ENCODE peak calls at places on chromosomes 1 and 21, in six cellular contexts. R is K562, W is GM12891, Y is H1, H is HepG2, T is GM12878. Q is an unnamed sample.

GRCh38 chr1:100883963-100884362 is 10.7 kb downstream of the EXTL2 start:
- DNase-seq in R (no peak), W (no peak), Y (no peak), H (peak), T (no peak), Q (no peak)

GRCh38 chr1:60149254-60149653 is 75.7 kb upstream of the C1orf87 start:
- DNase-seq in R (no peak), W (no peak), Y (no peak), H (no peak), T (no peak), Q (no peak)

GRCh38 chr1:161736332-161736969 is 13.1 kb upstream of the DUSP12 start:
- DNase-seq in R (no peak), W (no peak), Y (no peak), H (no peak), T (no peak), Q (no peak)

GRCh38 chr1:161706483-161707347 is at the start of gene FCRLA:
- DNase-seq in R (no peak), W (no peak), Y (no peak), H (no peak), T (peak), Q (peak)

GRCh38 chr1:44035726-44036408 is 4.6 kb upstream of the SLC6A9 start:
- DNase-seq in R (peak), W (no peak), Y (no peak), H (no peak), T (no peak), Q (no peak)

GRCh38 chr1:229585338-229585737 is 26.8 kb upstream of the ABCB10 start:
- DNase-seq in R (no peak), W (no peak), Y (no peak), H (no peak), T (no peak), Q (no peak)

GRCh38 chr1:225707824-225708223 is 54.9 kb upstream of the ENAH start:
- DNase-seq in R (no peak), W (no peak), Y (no peak), H (no peak), T (no peak), Q (no peak)

GRCh38 chr1:232622378-232622777 is 7.6 kb downstream of the SIPA1L2 start:
- DNase-seq in R (no peak), W (no peak), Y (no peak), H (no peak), T (no peak), Q (no peak)

GRCh38 chr1:69700770-69701169 is 133.0 kb downstream of the LRRC7 start:
- DNase-seq in R (no peak), W (no peak), Y (peak), H (peak), T (no peak), Q (no peak)

GRCh38 chr1:89356658-89357400 is 7.0 kb upstream of the GBP6 start:
- DNase-seq in R (no peak), W (no peak), Y (no peak), H (peak), T (no peak), Q (no peak)

GRCh38 chr1:201295346-201295745 is 12.0 kb downstream of the PKP1 start:
- DNase-seq in R (no peak), W (no peak), Y (no peak), H (no peak), T (no peak), Q (no peak)

GRCh38 chr1:89855413-89856123 is 34.7 kb downstream of the LRRC8D start:
- DNase-seq in R (no peak), W (no peak), Y (no peak), H (no peak), T (peak), Q (no peak)

GRCh38 chr1:176994926-176995596 is 169.5 kb downstream of the ASTN1 start:
- DNase-seq in R (no peak), W (no peak), Y (no peak), H (no peak), T (no peak), Q (no peak)

GRCh38 chr1:38776466-38776865 is 83.1 kb downstream of the RRAGC start:
- DNase-seq in R (no peak), W (no peak), Y (no peak), H (no peak), T (no peak), Q (no peak)

GRCh38 chr1:150365945-150366344 is 2.0 kb downstream of the RPRD2 start:
- DNase-seq in R (no peak), W (no peak), Y (no peak), H (no peak), T (no peak), Q (no peak)

GRCh38 chr21:41991659-41992058 is 18.5 kb downstream of the ZBTB21 start:
- DNase-seq in R (no peak), W (no peak), Y (no peak), H (no peak), T (no peak), Q (no peak)

GRCh38 chr1:210342986-210343780 is 14.5 kb downstream of the HHAT start:
- DNase-seq in R (no peak), W (no peak), Y (no peak), H (no peak), T (peak), Q (no peak)

GRCh38 chr1:50665413-50665812 is 242.2 kb upstream of the DMRTA2 start:
- DNase-seq in R (no peak), W (no peak), Y (no peak), H (no peak), T (no peak), Q (no peak)

GRCh38 chr1:50658421-50659076 is 235.3 kb upstream of the DMRTA2 start:
- DNase-seq in R (no peak), W (no peak), Y (no peak), H (peak), T (no peak), Q (no peak)

GRCh38 chr1:50656931-50657330 is 233.7 kb upstream of the DMRTA2 start:
- DNase-seq in R (no peak), W (no peak), Y (no peak), H (no peak), T (no peak), Q (no peak)

GRCh38 chr1:50659107-50659628 is 235.9 kb upstream of the DMRTA2 start:
- DNase-seq in R (no peak), W (no peak), Y (no peak), H (no peak), T (no peak), Q (no peak)

DNA sequence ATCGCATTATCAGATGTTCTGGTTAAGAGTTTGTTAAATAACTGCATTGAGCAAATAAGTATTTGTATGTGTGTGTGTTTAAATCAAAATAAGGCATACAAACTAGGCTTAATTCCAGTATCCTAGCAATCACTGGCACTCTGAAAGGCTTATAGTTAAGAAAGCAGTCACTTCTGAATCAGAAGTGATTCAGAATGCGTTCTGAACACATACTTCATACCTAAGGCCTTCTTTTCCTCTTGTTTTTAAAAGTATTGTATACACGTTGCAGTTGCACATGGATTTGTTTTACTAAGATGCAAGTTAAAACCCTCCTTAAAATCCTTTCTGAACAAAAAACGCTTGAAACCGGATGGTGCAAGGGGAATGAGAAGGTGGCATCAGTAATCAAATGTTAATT is 238.4 kb upstream of the DMRTA2 start:
- DNase-seq in R (no peak), W (no peak), Y (no peak), H (no peak), T (no peak), Q (no peak)
- TF ChIP-seq TAF1 in R (no peak), W (no peak), Y (no peak), H (no peak), T (no peak), Q (no peak)

GRCh38 chr1:46284597-46285564 is 18.5 kb downstream of the LRRC41 start:
- DNase-seq in R (no peak), W (no peak), Y (no peak), H (no peak), T (no peak), Q (no peak)

GRCh38 chr1:46278807-46279206 is 24.6 kb downstream of the LRRC41 start:
- DNase-seq in R (no peak), W (no peak), Y (no peak), H (no peak), T (no peak), Q (no peak)

GRCh38 chr1:46280092-46280491 is 23.3 kb downstream of the LRRC41 start:
- DNase-seq in R (no peak), W (no peak), Y (no peak), H (no peak), T (no peak), Q (no peak)

GRCh38 chr1:46277658-46278373 is 25.6 kb downstream of the LRRC41 start:
- DNase-seq in R (no peak), W (no peak), Y (no peak), H (no peak), T (no peak), Q (no peak)

GRCh38 chr1:46281021-46281420 is 22.4 kb downstream of the LRRC41 start:
- DNase-seq in R (no peak), W (no peak), Y (no peak), H (no peak), T (no peak), Q (no peak)
- TF ChIP-seq POLR2A in R (peak), W (no peak), Y (no peak), H (peak), T (peak), Q (peak)

GRCh38 chr1:24390924-24391782 is 22.4 kb downstream of the STPG1 start:
- DNase-seq in R (peak), W (no peak), Y (peak), H (peak), T (no peak), Q (peak)
- TF ChIP-seq POLR2AphosphoS5 in R (no peak), W (no peak), Y (no peak), H (no peak), T (no peak), Q (no peak)

DNA sequence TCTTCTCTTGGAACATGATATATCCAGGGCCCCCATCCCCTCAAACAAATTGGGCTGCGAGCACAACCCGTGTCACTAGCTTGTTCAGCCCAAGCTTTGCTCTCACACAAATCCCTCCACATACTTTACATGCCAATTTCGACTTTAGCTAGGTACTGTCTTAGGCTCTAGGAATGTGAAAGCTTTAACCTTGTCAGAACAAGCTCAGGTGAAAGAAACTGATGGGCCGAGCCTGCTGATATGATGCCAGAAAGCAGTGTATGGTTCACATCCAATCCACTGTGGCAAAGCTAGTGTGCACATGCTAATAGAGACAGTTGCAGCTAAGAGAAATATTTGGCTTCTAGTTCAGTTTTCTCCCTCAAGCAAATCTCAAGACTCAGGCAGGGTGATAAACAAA is 79.5 kb downstream of the TNFSF18 start:
- DNase-seq in R (no peak), W (no peak), Y (no peak), H (no peak), T (no peak), Q (no peak)
- TF ChIP-seq TAF1 in R (no peak), W (no peak), Y (no peak), H (no peak), T (no peak), Q (no peak)

GRCh38 chr1:84573967-84574842 is at the start of gene CTBS:
- DNase-seq in R (peak), W (peak), Y (peak), H (peak), T (peak), Q (peak)
- TF ChIP-seq POLR2A in R (peak), W (peak), Y (no peak), H (peak), T (peak), Q (peak)

DNA sequence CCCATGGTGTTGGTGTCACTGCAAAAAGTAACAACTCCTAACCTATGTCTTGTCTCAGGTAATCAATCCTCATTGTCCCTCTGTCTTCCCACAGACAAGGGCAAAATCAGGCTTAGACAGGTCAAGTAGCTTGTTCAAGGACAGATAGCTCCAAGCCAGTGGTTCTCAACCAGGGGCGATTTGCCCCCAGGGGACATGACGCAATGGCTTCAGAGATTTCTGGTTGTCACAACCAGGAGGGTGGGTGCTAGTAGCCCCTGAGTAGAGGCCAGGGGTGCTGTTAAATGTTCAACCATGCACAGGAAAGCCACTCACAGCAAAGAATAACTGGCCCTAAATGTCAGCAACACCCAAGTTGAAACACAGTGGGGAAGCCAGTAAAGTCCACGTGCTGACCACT is 178.9 kb downstream of the RUNX1 start:
- DNase-seq in R (no peak), W (no peak), Y (no peak), H (no peak), T (no peak), Q (no peak)
- TF ChIP-seq POLR2AphosphoS5 in R (no peak), W (no peak), Y (no peak), H (no peak), T (no peak), Q (no peak)

Q was measured in GM12892.